ENCODE peak calls at places on chromosomes 16 and 17, in eight cellular contexts. R is left lung; E is A549; Z is CD4-positive, alpha-beta T cell; T is suprapubic skin; H is IMR-90; B is naive thymus-derived CD4-positive, alpha-beta T cell; V is tibial artery. I is an unnamed sample.

GRCh38 chr17:82236142-82236971 is 7.5 kb downstream of the SLC16A3 start:
- DNase-seq in R (peak; percentile 53), E (peak; percentile 79), Z (peak; percentile 63), T (no peak), H (peak; percentile 47), B (peak; percentile 75), V (peak; percentile 83), I (peak; percentile 40)

GRCh38 chr16:56389554-56389953 is 35.8 kb downstream of the AMFR start:
- DNase-seq in R (no peak), E (peak; percentile 74), Z (no peak), T (no peak), H (peak; percentile 100), B (no peak), V (no peak), I (peak; percentile 88)

GRCh38 chr17:2482218-2482617 is 29.5 kb downstream of the METTL16 start:
- DNase-seq in R (no peak), E (no peak), Z (no peak), T (no peak), H (no peak), B (no peak), V (no peak), I (no peak)

GRCh38 chr17:65557349-65558310 is 3.8 kb downstream of the AXIN2 start:
- DNase-seq in R (no peak), E (peak; percentile 68), Z (peak; percentile 58), T (no peak), H (peak; percentile 55), B (no peak), V (no peak), I (no peak)

GRCh38 chr17:48542956-48543853 is 1.7 kb downstream of the HOXB2 start:
- DNase-seq in R (no peak), E (peak; percentile 75), Z (peak; percentile 18), T (no peak), H (peak; percentile 67), B (peak; percentile 71), V (no peak), I (peak; percentile 62)

GRCh38 chr16:22648141-22648540 is 137.4 kb downstream of the NPIPB5 start:
- DNase-seq in R (no peak), E (no peak), Z (no peak), T (peak; percentile 52), H (no peak), B (no peak), V (no peak), I (no peak)

GRCh38 chr17:74972107-74972972 is at the start of gene HID1:
- DNase-seq in R (peak; percentile 57), E (peak; percentile 56), Z (peak; percentile 74), T (no peak), H (no peak), B (peak; percentile 78), V (no peak), I (no peak)

GRCh38 chr17:63647936-63648335 is 25.7 kb downstream of the MAP3K3 start:
- DNase-seq in R (no peak), E (no peak), Z (no peak), T (no peak), H (no peak), B (no peak), V (no peak), I (peak; percentile 32)

DNA sequence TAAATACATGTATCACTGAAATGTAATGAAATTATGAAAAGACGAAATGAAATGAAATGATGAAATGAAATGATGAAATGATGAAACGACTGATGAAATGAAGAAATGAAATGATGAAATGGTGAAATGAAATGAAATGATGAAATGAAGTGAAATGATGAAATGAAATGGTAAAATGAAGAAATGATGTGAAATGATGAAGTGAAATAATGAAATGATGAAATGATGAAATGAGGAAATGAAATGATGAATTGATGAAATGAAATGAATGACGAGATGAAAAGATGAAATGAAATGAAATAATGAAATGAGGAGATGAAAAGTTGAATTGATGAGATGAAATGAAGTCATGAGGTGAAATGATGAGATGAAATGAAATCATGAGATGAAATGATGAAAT is 594.7 kb downstream of the TP53TG3F start:
- DNase-seq in R (no peak), E (no peak), Z (no peak), T (no peak), H (no peak), B (no peak), V (no peak), I (no peak)
- H3K9me3 ChIP-seq in R (peaks cover 54% of the 10 kb centered on the region), E (no peaks in the 10 kb centered on the region), Z (peaks cover 8% of the 10 kb centered on the region), T (peaks cover 7% of the 10 kb centered on the region), H (peaks cover 2% of the 10 kb centered on the region), B (no peaks in the 10 kb centered on the region), V (peaks cover 18% of the 10 kb centered on the region), I (no peaks in the 10 kb centered on the region)

GRCh38 chr16:35931722-35932121 is 2472.3 kb downstream of the TP53TG3F start:
- DNase-seq in R (no peak), E (no peak), Z (no peak), T (no peak), H (no peak), B (no peak), V (no peak), I (no peak)
- H3K9me3 ChIP-seq in R (peaks cover 90% of the 10 kb centered on the region), E (peaks cover 4% of the 10 kb centered on the region), Z (peaks cover 28% of the 10 kb centered on the region), T (peaks cover 27% of the 10 kb centered on the region), H (no peaks in the 10 kb centered on the region), B (no peaks in the 10 kb centered on the region), V (peaks cover 17% of the 10 kb centered on the region), I (no peaks in the 10 kb centered on the region)

DNA sequence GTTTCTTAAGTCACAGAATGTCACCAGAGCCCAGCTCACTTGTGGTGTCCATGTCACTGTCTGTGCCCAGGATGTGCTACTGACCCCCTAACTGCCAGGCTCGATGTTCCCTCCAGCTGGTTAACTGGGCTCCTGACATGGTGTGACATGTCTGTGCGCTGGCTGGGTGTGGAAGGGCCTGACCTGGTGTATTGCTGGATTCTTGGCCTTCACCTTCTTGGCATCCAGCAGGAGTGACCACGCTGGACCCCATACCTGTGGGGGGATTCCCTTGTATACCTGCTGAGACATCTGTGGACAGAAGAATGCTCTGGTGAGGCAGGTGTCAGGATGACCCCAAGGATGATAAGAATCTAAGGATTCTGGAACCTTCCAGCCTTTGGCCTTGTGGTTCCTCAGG is 1690.1 kb downstream of the TP53TG3F start:
- DNase-seq in R (no peak), E (no peak), Z (no peak), T (no peak), H (no peak), B (no peak), V (no peak), I (no peak)
- H3K9me3 ChIP-seq in R (peaks cover 81% of the 10 kb centered on the region), E (peaks cover 3% of the 10 kb centered on the region), Z (peaks cover 35% of the 10 kb centered on the region), T (peaks cover 18% of the 10 kb centered on the region), H (peaks cover 38% of the 10 kb centered on the region), B (no peaks in the 10 kb centered on the region), V (peaks cover 19% of the 10 kb centered on the region), I (no peaks in the 10 kb centered on the region)

DNA sequence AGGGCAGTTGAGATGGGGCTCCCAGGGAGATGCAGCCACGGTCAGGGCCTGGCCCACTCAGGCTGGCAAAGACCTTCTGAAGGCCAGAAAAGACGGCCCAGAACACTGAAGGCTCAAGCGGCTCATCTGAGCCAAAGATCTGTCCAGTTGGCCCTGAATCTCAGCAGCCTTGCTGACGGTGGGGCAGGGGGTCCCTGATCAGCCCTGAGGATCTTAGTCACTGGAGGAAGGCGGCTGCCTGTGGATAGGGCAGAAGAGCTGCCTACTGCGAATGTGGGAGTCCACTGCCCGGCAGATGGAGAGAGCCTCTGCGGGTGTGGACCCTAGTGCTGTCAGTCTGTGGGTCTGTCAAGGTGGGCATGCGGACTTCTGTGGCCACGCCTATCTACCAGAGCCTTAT is 1738.2 kb downstream of the TP53TG3F start:
- DNase-seq in R (no peak), E (no peak), Z (no peak), T (peak; percentile 57), H (no peak), B (no peak), V (no peak), I (no peak)
- H3K9me3 ChIP-seq in R (peaks cover 38% of the 10 kb centered on the region), E (no peaks in the 10 kb centered on the region), Z (peaks cover 4% of the 10 kb centered on the region), T (peaks cover 3% of the 10 kb centered on the region), H (peaks cover 34% of the 10 kb centered on the region), B (no peaks in the 10 kb centered on the region), V (peaks cover 11% of the 10 kb centered on the region), I (no peaks in the 10 kb centered on the region)

GRCh38 chr17:70207184-70207583 is 37.9 kb downstream of the KCNJ2 start:
- DNase-seq in R (no peak), E (no peak), Z (no peak), T (no peak), H (no peak), B (no peak), V (no peak), I (no peak)

GRCh38 chr17:70202840-70203239 is 33.5 kb downstream of the KCNJ2 start:
- DNase-seq in R (no peak), E (no peak), Z (no peak), T (no peak), H (no peak), B (no peak), V (no peak), I (no peak)

GRCh38 chr17:70204431-70204830 is 35.1 kb downstream of the KCNJ2 start:
- DNase-seq in R (no peak), E (no peak), Z (no peak), T (no peak), H (no peak), B (no peak), V (no peak), I (no peak)

GRCh38 chr17:70208080-70208794 is 38.9 kb downstream of the KCNJ2 start:
- DNase-seq in R (no peak), E (no peak), Z (no peak), T (no peak), H (no peak), B (no peak), V (no peak), I (no peak)

DNA sequence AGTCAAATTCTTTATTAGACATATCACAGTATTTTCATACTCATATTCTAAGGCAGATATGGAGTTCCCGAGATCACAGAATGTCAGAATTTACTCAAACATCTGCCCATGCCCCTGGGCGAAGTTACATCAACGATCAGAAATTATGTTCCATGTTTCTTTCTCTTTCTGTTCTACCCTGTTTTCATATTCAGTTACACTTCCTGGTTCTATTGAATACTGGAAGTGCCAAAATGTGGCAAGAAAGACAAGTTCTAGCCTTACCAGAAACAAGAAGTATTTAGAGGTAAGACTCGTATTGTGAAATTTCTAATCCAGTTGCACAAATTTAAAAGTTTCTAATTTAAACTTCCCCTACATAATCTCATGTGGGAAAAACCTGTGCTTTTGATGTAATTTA is 36.1 kb downstream of the KCNJ2 start:
- DNase-seq in R (no peak), E (no peak), Z (no peak), T (no peak), H (no peak), B (no peak), V (no peak), I (no peak)
- H3K9me3 ChIP-seq in R (no peaks in the 10 kb centered on the region), E (no peaks in the 10 kb centered on the region), Z (no peaks in the 10 kb centered on the region), T (no peaks in the 10 kb centered on the region), H (no peaks in the 10 kb centered on the region), B (no peaks in the 10 kb centered on the region), V (no peaks in the 10 kb centered on the region), I (no peaks in the 10 kb centered on the region)

DNA sequence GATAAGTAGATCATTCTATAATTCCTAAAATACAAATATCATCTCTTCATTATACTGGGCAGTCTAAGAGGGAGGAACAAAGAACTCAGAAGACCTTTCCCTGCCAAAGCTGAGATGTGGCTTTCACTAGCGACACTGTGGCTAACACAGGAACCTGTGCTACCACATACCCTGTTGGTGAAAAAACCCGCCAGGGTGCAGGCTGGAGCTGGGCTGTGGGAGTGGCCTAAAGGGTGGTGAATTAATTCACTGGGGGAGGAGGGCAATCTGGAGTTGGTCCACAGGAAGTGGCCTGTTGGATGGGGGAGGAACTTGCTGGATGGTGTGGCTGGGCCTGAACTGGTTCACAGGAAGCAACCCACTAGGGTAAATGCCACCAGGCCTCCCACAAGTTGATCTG is 7.4 kb downstream of the ZNF594 start:
- DNase-seq in R (no peak), E (no peak), Z (no peak), T (no peak), H (no peak), B (no peak), V (no peak), I (no peak)
- H3K9me3 ChIP-seq in R (peaks cover 100% of the 10 kb centered on the region), E (peaks cover 98% of the 10 kb centered on the region), Z (peaks cover 84% of the 10 kb centered on the region), T (peaks cover 78% of the 10 kb centered on the region), H (peaks cover 75% of the 10 kb centered on the region), B (peaks cover 56% of the 10 kb centered on the region), V (peaks cover 89% of the 10 kb centered on the region), I (peaks cover 6% of the 10 kb centered on the region)

I was measured in fibroblast of lung.